ENCODE peak calls at places on chromosomes 2 and 18, in eight cellular contexts. F is stimulated activated CD4-positive, alpha-beta T cell treated with anti-CD3 and anti-CD28 coated beads, Interleukin-15, amount 100 ng/mL, for 48 hours; T is hepatic stellate cell; E is Right ventricle myocardium superior; Y is H54; G is T-helper 17 cell; C is hippocampal formation; R is activated naive CD8-positive, alpha-beta T cell treated with anti-CD3 and anti-CD28 coated beads, Interleukin-2, amount 10 ng/mL, durations not matched to agents 7 days and 5 days. Z is an unnamed sample.

GRCh38 chr2:70086278-70086837 is 919 bp upstream of the PCBP1 start:
- DNase-seq in F (peak), T (peak), E (peak), Y (no peak), G (no peak), C (peak), R (peak), Z (peak)

GRCh38 chr2:220144411-220144810 is 517.0 kb downstream of the SLC4A3 start:
- DNase-seq in F (no peak), T (no peak), E (no peak), Y (no peak), G (no peak), C (no peak), R (no peak), Z (peak)

GRCh38 chr2:191264647-191265079 is 19.5 kb downstream of the MYO1B start:
- DNase-seq in F (no peak), T (peak), E (no peak), Y (peak), G (no peak), C (no peak), R (no peak), Z (peak)

GRCh38 chr2:25417715-25418369 is 76.1 kb upstream of the DNMT3A start:
- DNase-seq in F (no peak), T (no peak), E (no peak), Y (no peak), G (no peak), C (no peak), R (no peak), Z (peak)

GRCh38 chr18:9741821-9742541 is 33.9 kb downstream of the RAB31 start:
- DNase-seq in F (no peak), T (peak), E (no peak), Y (no peak), G (no peak), C (no peak), R (no peak), Z (no peak)

GRCh38 chr2:240640939-240641338 is 15.7 kb downstream of the GPR35 start:
- DNase-seq in F (no peak), T (peak), E (no peak), Y (peak), G (no peak), C (no peak), R (no peak), Z (peak)

GRCh38 chr18:48676346-48676745 is 137.5 kb downstream of the CTIF start:
- DNase-seq in F (no peak), T (no peak), E (no peak), Y (no peak), G (no peak), C (no peak), R (peak), Z (no peak)

GRCh38 chr2:235206399-235206798 is 254.6 kb downstream of the SH3BP4 start:
- DNase-seq in F (no peak), T (no peak), E (no peak), Y (no peak), G (no peak), C (no peak), R (no peak), Z (no peak)

GRCh38 chr2:64101141-64101591 is 43.1 kb downstream of the PELI1 start:
- DNase-seq in F (no peak), T (peak), E (no peak), Y (no peak), G (no peak), C (no peak), R (no peak), Z (no peak)

GRCh38 chr2:150495993-150496627 is 8.6 kb upstream of the RND3 start:
- DNase-seq in F (no peak), T (peak), E (no peak), Y (no peak), G (no peak), C (no peak), R (no peak), Z (peak)

GRCh38 chr2:102618452-102619413 is 620 bp upstream of the SLC9A2 start:
- DNase-seq in F (no peak), T (no peak), E (peak), Y (no peak), G (no peak), C (no peak), R (peak), Z (peak)

GRCh38 chr2:181234429-181235410 is 222.5 kb upstream of the ITGA4 start:
- DNase-seq in F (no peak), T (no peak), E (no peak), Y (no peak), G (no peak), C (no peak), R (no peak), Z (no peak)

GRCh38 chr2:173252581-173252980 is 102.1 kb upstream of the CDCA7 start:
- DNase-seq in F (no peak), T (no peak), E (no peak), Y (no peak), G (no peak), C (no peak), R (no peak), Z (no peak)